ENCODE peak calls at places on chromosomes 3 and 15, in nine cellular contexts. Z is lower leg skin; B is NT2/D1; W is neuronal stem cell; C is adrenal gland; K is coronary artery; D is spleen; T is CD8-positive, alpha-beta memory T cell; J is heart left ventricle. P is an unnamed sample.

GRCh38 chr15:39145854-39146253 is 435.0 kb upstream of the THBS1 start:
- DNase-seq in Z (no peak), B (no peak), W (no peak), C (no peak), K (no peak), D (no peak), T (no peak), J (no peak), P (no peak)

GRCh38 chr15:93219859-93220258 is 130.8 kb upstream of the RGMA start:
- DNase-seq in Z (no peak), B (no peak), W (no peak), C (no peak), K (no peak), D (no peak), T (no peak), J (no peak), P (no peak)

GRCh38 chr3:28923994-28924393 is 356.9 kb upstream of the RBMS3 start:
- DNase-seq in Z (no peak), B (no peak), W (no peak), C (no peak), K (no peak), D (no peak), T (no peak), J (no peak), P (no peak)

GRCh38 chr3:171986208-171986607 is 53.2 kb upstream of the FNDC3B start:
- DNase-seq in Z (no peak), B (no peak), W (no peak), C (no peak), K (no peak), D (no peak), T (no peak), J (no peak), P (no peak)

GRCh38 chr15:63018639-63019038 is 23.9 kb upstream of the TPM1 start:
- DNase-seq in Z (peak; percentile 45), B (no peak), W (no peak), C (no peak), K (peak; percentile 46), D (no peak), T (no peak), J (no peak), P (peak; percentile 71)

GRCh38 chr3:130849111-130849552 is 44.8 kb upstream of the ATP2C1 start:
- DNase-seq in Z (no peak), B (no peak), W (no peak), C (peak; percentile 31), K (no peak), D (no peak), T (no peak), J (peak; percentile 37), P (peak; percentile 26)

GRCh38 chr3:54691230-54691900 is 236.5 kb downstream of the LRTM1 start:
- DNase-seq in Z (no peak), B (no peak), W (no peak), C (no peak), K (no peak), D (no peak), T (no peak), J (no peak), P (peak; percentile 22)

GRCh38 chr3:126345641-126346460 is 11.4 kb downstream of the KLF15 start:
- DNase-seq in Z (peak; percentile 81), B (no peak), W (no peak), C (peak; percentile 10), K (peak; percentile 68), D (peak; percentile 66), T (no peak), J (no peak), P (no peak)

GRCh38 chr3:66991478-66991877 is 6.6 kb upstream of the KBTBD8 start:
- DNase-seq in Z (no peak), B (no peak), W (no peak), C (no peak), K (no peak), D (no peak), T (no peak), J (no peak), P (peak; percentile 92)

GRCh38 chr15:94272251-94272898 is 41.0 kb downstream of the MCTP2 start:
- DNase-seq in Z (no peak), B (no peak), W (no peak), C (no peak), K (no peak), D (no peak), T (peak; percentile 1), J (no peak), P (no peak)

GRCh38 chr3:36909181-36909580 is 35.7 kb downstream of the TRANK1 start:
- DNase-seq in Z (peak; percentile 36), B (no peak), W (no peak), C (no peak), K (no peak), D (no peak), T (no peak), J (no peak), P (no peak)

GRCh38 chr15:63872759-63873510 is 39.2 kb upstream of the HERC1 start:
- DNase-seq in Z (no peak), B (peak; percentile 18), W (no peak), C (no peak), K (no peak), D (no peak), T (no peak), J (no peak), P (no peak)

GRCh38 chr3:18295171-18295920 is 129.8 kb downstream of the SATB1 start:
- DNase-seq in Z (peak; percentile 77), B (peak; percentile 67), W (peak; percentile 18), C (no peak), K (no peak), D (no peak), T (no peak), J (peak; percentile 26), P (peak; percentile 88)

GRCh38 chr3:31432897-31433678 is 99.6 kb upstream of the STT3B start:
- DNase-seq in Z (no peak), B (no peak), W (no peak), C (no peak), K (no peak), D (no peak), T (no peak), J (no peak), P (peak; percentile 20)

GRCh38 chr15:40290540-40291087 is 7.8 kb upstream of the ANKRD63 start:
- DNase-seq in Z (no peak), B (no peak), W (no peak), C (no peak), K (no peak), D (no peak), T (no peak), J (no peak), P (no peak)

GRCh38 chr3:128427872-128428822 is 38.5 kb downstream of the DNAJB8 start:
- DNase-seq in Z (no peak), B (no peak), W (no peak), C (no peak), K (no peak), D (no peak), T (no peak), J (no peak), P (no peak)
- H3K4me3 ChIP-seq in Z (no peak overlapping the region), B (no peak overlapping the region), W (no peak overlapping the region), C (no peak overlapping the region), K (no peak overlapping the region), D (no peak overlapping the region), T (no peak overlapping the region), J (no peak overlapping the region), P (no peak overlapping the region)

GRCh38 chr3:63279442-63279841 is 1.3 kb downstream of the SYNPR start:
- DNase-seq in Z (no peak), B (no peak), W (no peak), C (no peak), K (no peak), D (no peak), T (no peak), J (no peak), P (no peak)

GRCh38 chr3:63278171-63278999 is at the start of gene SYNPR:
- DNase-seq in Z (no peak), B (no peak), W (no peak), C (no peak), K (no peak), D (no peak), T (no peak), J (no peak), P (no peak)

GRCh38 chr3:63274359-63274758 is 3.7 kb upstream of the SYNPR start:
- DNase-seq in Z (no peak), B (no peak), W (no peak), C (no peak), K (no peak), D (no peak), T (no peak), J (no peak), P (no peak)

GRCh38 chr3:63279000-63279366 is 875 bp downstream of the SYNPR start:
- DNase-seq in Z (no peak), B (no peak), W (no peak), C (no peak), K (no peak), D (no peak), T (no peak), J (no peak), P (no peak)
- H3K4me3 ChIP-seq in Z (no peak overlapping the region), B (peak overlapping the region; percentile 55), W (peak overlapping the region; percentile 80), C (no peak overlapping the region), K (no peak overlapping the region), D (no peak overlapping the region), T (no peak overlapping the region), J (no peak overlapping the region), P (no peak overlapping the region)

DNA sequence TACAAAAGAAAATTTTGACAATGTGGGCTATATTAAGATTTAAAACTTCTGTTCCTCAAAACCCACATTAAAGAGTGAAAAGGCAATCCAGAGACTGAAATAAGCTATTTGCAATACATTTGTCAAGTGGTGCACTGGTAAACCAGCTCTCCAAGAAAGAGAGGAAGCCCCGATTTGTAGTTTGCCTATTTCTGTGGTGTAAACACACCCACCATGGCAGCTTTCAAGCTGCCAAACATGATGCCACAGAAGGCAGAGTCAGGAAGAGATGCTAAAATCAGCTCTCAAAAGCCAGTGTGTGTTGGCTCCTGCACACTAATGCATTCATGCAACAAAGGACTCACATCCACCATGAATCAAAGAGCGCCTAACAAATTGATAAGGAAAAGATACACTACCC is 17.5 kb downstream of the RFTN1 start:
- DNase-seq in Z (no peak), B (no peak), W (no peak), C (no peak), K (no peak), D (no peak), T (peak; percentile 46), J (no peak), P (no peak)
- H3K4me3 ChIP-seq in Z (no peak overlapping the region), B (no peak overlapping the region), W (no peak overlapping the region), C (no peak overlapping the region), K (no peak overlapping the region), D (no peak overlapping the region), T (no peak overlapping the region), J (no peak overlapping the region), P (no peak overlapping the region)

GRCh38 chr3:58532794-58533220 is 4.2 kb downstream of the ACOX2 start:
- DNase-seq in Z (peak; percentile 93), B (peak; percentile 70), W (peak; percentile 56), C (peak; percentile 76), K (no peak), D (peak; percentile 94), T (peak; percentile 70), J (peak; percentile 78), P (peak; percentile 57)

GRCh38 chr3:58536501-58537411 is at the start of gene ACOX2:
- DNase-seq in Z (peak; percentile 87), B (no peak), W (no peak), C (peak; percentile 43), K (peak; percentile 82), D (no peak), T (no peak), J (peak; percentile 90), P (no peak)

GRCh38 chr3:58535531-58536500 is 1.2 kb downstream of the ACOX2 start:
- DNase-seq in Z (peak; percentile 78), B (no peak), W (no peak), C (no peak), K (no peak), D (no peak), T (no peak), J (no peak), P (peak; percentile 34)

GRCh38 chr3:58537412-58538301 is 667 bp upstream of the ACOX2 start:
- DNase-seq in Z (peak; percentile 67), B (no peak), W (no peak), C (no peak), K (no peak), D (no peak), T (no peak), J (no peak), P (peak; percentile 60)

GRCh38 chr3:58534592-58535494 is 2.1 kb downstream of the ACOX2 start:
- DNase-seq in Z (no peak), B (no peak), W (no peak), C (no peak), K (no peak), D (no peak), T (no peak), J (no peak), P (no peak)
- H3K4me3 ChIP-seq in Z (no peak overlapping the region), B (no peak overlapping the region), W (no peak overlapping the region), C (no peak overlapping the region), K (no peak overlapping the region), D (no peak overlapping the region), T (no peak overlapping the region), J (no peak overlapping the region), P (no peak overlapping the region)

P was measured in bronchial epithelial cell.